ENCODE peak calls at places on chromosome 15, in five cellular contexts. Q is NT2/D1, N is GM12878, E is HepG2, F is H1. Y is an unnamed sample.

GRCh38 chr15:50009634-50010033 is 109.4 kb downstream of the ATP8B4 start:
- DNase-seq in E (no peak), N (no peak), F (no peak), Q (no peak), Y (no peak)

GRCh38 chr15:93348711-93349110 is 259.7 kb upstream of the RGMA start:
- DNase-seq in E (no peak), F (no peak), N (no peak), Q (no peak), Y (no peak)

GRCh38 chr15:66004618-66005262 is 135.4 kb downstream of the RAB11A start:
- DNase-seq in F (no peak), Q (no peak), E (peak; percentile 12), N (no peak), Y (peak; percentile 68)

GRCh38 chr15:25508369-25509002 is 69.7 kb upstream of the UBE3A start:
- DNase-seq in F (no peak), Q (no peak), E (peak; percentile 7), N (no peak), Y (peak; percentile 8)

GRCh38 chr15:57345584-57345983 is 30.7 kb upstream of the CGNL1 start:
- DNase-seq in F (no peak), Q (no peak), E (peak; percentile 54), N (no peak), Y (no peak)

GRCh38 chr15:65379986-65380385 is 2.2 kb upstream of the IGDCC3 start:
- DNase-seq in F (no peak), E (no peak), Q (no peak), N (no peak), Y (no peak)

GRCh38 chr15:59232476-59232875 is 25.8 kb downstream of the LDHAL6B start:
- DNase-seq in F (no peak), E (no peak), N (no peak), Q (no peak), Y (no peak)

GRCh38 chr15:69807752-69808151 is 290.0 kb downstream of the TLE3 start:
- DNase-seq in E (no peak), F (no peak), N (no peak), Q (no peak), Y (no peak)

GRCh38 chr15:75397494-75397893 is 29.1 kb upstream of the MAN2C1 start:
- DNase-seq in E (no peak), Q (no peak), F (no peak), N (no peak), Y (no peak)

GRCh38 chr15:75694241-75695182 is 18.1 kb downstream of the CSPG4 start:
- DNase-seq in N (no peak), F (peak; percentile 75), Q (no peak), E (peak; percentile 35), Y (peak; percentile 67)

GRCh38 chr15:62021991-62022600 is 38.2 kb downstream of the VPS13C start:
- DNase-seq in Q (peak; percentile 8), E (peak; percentile 15), F (no peak), N (no peak), Y (no peak)

GRCh38 chr15:76470691-76471090 is 134.1 kb downstream of the ISL2 start:
- DNase-seq in N (no peak), E (no peak), F (no peak), Q (no peak), Y (no peak)

GRCh38 chr15:96337354-96337990 is 7.0 kb downstream of the NR2F2 start:
- DNase-seq in F (no peak), Q (no peak), N (no peak), E (peak; percentile 15), Y (no peak)

GRCh38 chr15:38688761-38689160 is 124.1 kb upstream of the RASGRP1 start:
- DNase-seq in N (no peak), Q (no peak), F (no peak), E (no peak), Y (no peak)

GRCh38 chr15:52392008-52392687 is 96.5 kb upstream of the MYO5C start:
- DNase-seq in F (no peak), E (no peak), N (no peak), Q (peak; percentile 60), Y (no peak)

GRCh38 chr15:50675524-50676144 is 11.0 kb downstream of the TRPM7 start:
- DNase-seq in F (no peak), N (peak; percentile 5), Q (no peak), E (no peak), Y (no peak)

GRCh38 chr15:64586974-64587373 is 126.6 kb downstream of the ZNF609 start:
- DNase-seq in N (no peak), Q (no peak), F (no peak), E (no peak), Y (no peak)

GRCh38 chr15:52056496-52056895 is 37.5 kb downstream of the MAPK6 start:
- DNase-seq in N (no peak), E (no peak), F (no peak), Q (no peak), Y (no peak)

GRCh38 chr15:55389276-55389631 is 18.9 kb downstream of the CCPG1 start:
- DNase-seq in N (no peak), E (no peak), F (no peak), Q (no peak), Y (no peak)

GRCh38 chr15:76312540-76313174 is 1.4 kb upstream of the ETFA start:
- DNase-seq in E (peak; percentile 75), Q (no peak), F (no peak), N (no peak), Y (no peak)

GRCh38 chr15:70559223-70559823 is 204.0 kb downstream of the UACA start:
- DNase-seq in Q (no peak), F (no peak), E (no peak), N (no peak), Y (no peak)

GRCh38 chr15:89841306-89841705 is 26.7 kb upstream of the ANPEP start:
- DNase-seq in F (no peak), E (no peak), N (no peak), Q (no peak), Y (no peak)

GRCh38 chr15:89839424-89839823 is 24.8 kb upstream of the ANPEP start:
- DNase-seq in E (no peak), Q (no peak), N (no peak), F (no peak), Y (no peak)

GRCh38 chr15:89847101-89847500 is 32.4 kb upstream of the ANPEP start:
- DNase-seq in N (no peak), Q (no peak), E (no peak), F (no peak), Y (no peak)

DNA sequence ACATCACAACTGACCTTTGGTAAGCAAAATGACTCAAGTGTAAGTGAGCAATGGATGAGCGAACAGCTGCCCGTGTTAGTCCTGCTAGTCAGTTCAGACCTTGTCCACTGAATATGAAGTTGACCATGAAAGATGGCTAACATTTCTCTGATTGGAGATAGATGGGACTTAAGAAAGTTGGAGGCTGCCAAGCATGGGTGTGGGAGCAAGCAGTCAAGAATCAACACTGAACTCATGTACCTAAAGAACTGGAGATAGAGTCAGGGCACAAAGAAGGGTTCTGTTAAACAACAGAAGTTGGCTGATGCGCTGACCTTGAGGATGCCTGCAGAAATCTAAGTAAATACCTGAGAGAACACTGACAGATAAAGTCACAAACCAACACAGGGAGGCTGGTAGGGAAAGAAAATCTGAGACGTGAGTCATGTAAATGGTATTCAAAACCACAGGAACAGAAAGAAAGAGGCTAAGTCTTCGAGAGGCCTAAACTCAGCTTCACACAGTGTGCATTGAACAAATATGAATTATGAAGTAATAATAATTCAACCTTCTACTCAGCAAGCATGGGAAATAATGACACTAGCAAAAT is 30.7 kb upstream of the ANPEP start:
- DNase-seq in F (no peak), N (no peak), Q (no peak), E (peak; percentile 66), Y (no peak)
- TF ChIP-seq SUZ12 in F (no peak), N (no peak), Q (no peak), E (no peak), Y (no peak)

GRCh38 chr15:88256261-88257230 is at the start of gene NTRK3:
- DNase-seq in F (peak; percentile 65), N (no peak), E (no peak), Q (no peak), Y (peak; percentile 31)
- TF ChIP-seq SUZ12 in F (peak; percentile 52), N (no peak), E (no peak), Q (no peak), Y (no peak)

DNA sequence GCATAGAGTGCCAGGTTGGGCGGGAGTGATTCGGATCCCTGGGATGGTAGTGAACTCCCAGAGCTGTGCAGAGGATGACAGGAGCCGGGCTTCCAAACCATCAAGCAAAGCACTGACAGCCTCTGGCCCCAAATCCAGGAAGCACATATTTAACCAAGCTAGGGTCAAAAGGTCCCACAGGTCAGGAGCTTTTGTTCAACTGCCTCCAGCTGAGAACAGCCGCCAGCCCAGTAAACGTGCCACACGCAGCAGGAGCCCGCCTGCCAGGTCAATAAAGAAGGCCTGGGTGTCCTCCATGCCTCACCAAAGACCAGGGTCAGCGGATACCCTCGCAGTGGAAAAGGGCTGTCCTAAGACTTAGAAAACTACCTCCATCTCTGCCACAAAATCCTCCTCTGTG is 184.7 kb upstream of the LINGO1 start:
- DNase-seq in E (no peak), N (no peak), Q (no peak), F (no peak), Y (no peak)
- TF ChIP-seq SUZ12 in E (no peak), N (no peak), Q (no peak), F (no peak), Y (no peak)

GRCh38 chr15:73870700-73871408 is 2.5 kb upstream of the TBC1D21 start:
- DNase-seq in N (no peak), Q (no peak), F (no peak), E (no peak), Y (no peak)

GRCh38 chr15:73876779-73877178 is 3.4 kb downstream of the TBC1D21 start:
- DNase-seq in N (no peak), Q (no peak), F (no peak), E (no peak), Y (no peak)

GRCh38 chr15:73872370-73872769 is 994 bp upstream of the TBC1D21 start:
- DNase-seq in N (no peak), E (no peak), F (no peak), Q (no peak), Y (no peak)

GRCh38 chr15:73873456-73873855 is at the start of gene TBC1D21:
- DNase-seq in Q (no peak), N (no peak), F (no peak), E (no peak), Y (no peak)

GRCh38 chr15:73873889-73874511 is 636 bp downstream of the TBC1D21 start:
- DNase-seq in F (no peak), E (peak; percentile 52), N (no peak), Q (peak; percentile 52), Y (peak; percentile 42)
- TF ChIP-seq SUZ12 in F (no peak), E (no peak), N (no peak), Q (no peak), Y (no peak)

DNA sequence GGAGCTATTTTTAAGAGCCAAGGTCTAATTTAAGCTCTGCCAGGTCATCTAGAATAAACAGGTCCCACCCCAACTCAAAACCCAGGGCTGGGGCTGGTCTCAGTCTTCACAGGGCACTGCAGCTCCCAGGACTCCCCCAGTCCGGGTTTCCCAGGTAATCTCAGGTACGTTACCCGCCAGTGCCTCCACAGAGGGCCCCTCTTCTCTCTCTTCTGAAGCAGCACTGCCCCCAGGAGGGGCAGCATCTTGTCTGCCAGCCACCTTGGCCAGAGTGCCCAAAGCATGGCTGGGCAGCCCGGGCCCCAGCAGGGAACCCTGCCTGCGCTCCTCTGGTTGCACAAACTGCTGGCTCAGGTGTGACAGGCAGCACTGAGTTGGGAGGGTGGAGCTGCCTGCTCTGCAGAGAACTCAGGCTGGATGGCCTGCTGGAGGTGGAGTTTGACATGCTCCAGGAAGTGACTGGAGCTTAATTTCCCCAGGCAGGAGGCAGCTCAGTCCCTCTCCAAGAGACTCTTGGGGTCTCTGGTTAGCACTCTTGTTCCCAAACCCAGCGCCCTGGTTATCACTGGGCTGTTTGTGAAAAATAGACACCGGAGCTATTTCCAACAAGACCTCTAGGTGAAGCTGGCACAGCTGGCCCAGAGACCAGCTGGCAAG is at the start of gene PLA2G4F:
- DNase-seq in Q (no peak), E (no peak), N (no peak), F (no peak), Y (no peak)
- TF ChIP-seq SUZ12 in Q (no peak), E (no peak), N (no peak), F (no peak), Y (no peak)